ENCODE peak calls at places on chromosomes 2 and 18, in eight cellular contexts. R is ovary; J is body of pancreas; X is MM.1S; A is upper lobe of left lung; B is IMR-90; S is Peyer's patch; G is CD8-positive, alpha-beta T cell. T is an unnamed sample. For H3K4me1, the result is how much of the 10 kb centered on the place peaks cover.

GRCh38 chr2:138699421-138699820 is 80.8 kb downstream of the NXPH2 start:
- DNase-seq in B (no peak), X (no peak), J (no peak), S (no peak), G (no peak), R (no peak), A (no peak), T (no peak)

GRCh38 chr2:190526105-190526708 is 8.3 kb downstream of the NEMP2 start:
- DNase-seq in S (no peak), B (no peak), G (no peak), X (no peak), R (no peak), A (no peak), J (no peak), T (no peak)

GRCh38 chr2:73071452-73072399 is at the start of gene SFXN5:
- DNase-seq in G (peak), R (peak), A (peak), S (peak), B (peak), J (peak), X (peak), T (peak)

GRCh38 chr2:99623613-99624012 is 133.8 kb upstream of the REV1 start:
- DNase-seq in S (no peak), B (no peak), X (no peak), G (no peak), J (no peak), R (no peak), A (no peak), T (no peak)

GRCh38 chr2:238974510-238975166 is 126.8 kb downstream of the TWIST2 start:
- DNase-seq in G (no peak), J (no peak), X (no peak), R (peak), A (no peak), B (peak), S (peak), T (no peak)

GRCh38 chr18:6203791-6204190 is 210.9 kb downstream of the L3MBTL4 start:
- DNase-seq in B (no peak), S (no peak), G (no peak), J (peak), X (no peak), A (no peak), R (no peak), T (no peak)

GRCh38 chr2:42141687-42142475 is 27.3 kb upstream of the EML4 start:
- DNase-seq in G (peak), A (peak), S (peak), X (no peak), R (peak), B (peak), J (peak), T (no peak)

GRCh38 chr18:40984856-40985255 is 970.2 kb upstream of the PIK3C3 start:
- DNase-seq in G (no peak), B (peak), S (no peak), A (no peak), J (no peak), R (no peak), X (no peak), T (no peak)

GRCh38 chr2:24970483-24971299 is 1.1 kb downstream of the DNAJC27 start:
- DNase-seq in J (no peak), G (no peak), B (peak), S (no peak), R (peak), X (no peak), A (no peak), T (no peak)

GRCh38 chr2:147844691-147845607 is at the start of gene ACVR2A:
- DNase-seq in R (peak), A (peak), S (peak), B (peak), G (peak), X (peak), J (peak), T (peak)

GRCh38 chr2:40255118-40255517 is 196.8 kb downstream of the SLC8A1 start:
- DNase-seq in G (no peak), J (no peak), S (no peak), A (no peak), B (no peak), R (no peak), X (no peak), T (no peak)

GRCh38 chr18:11897781-11898180 is 10.3 kb downstream of the MPPE1 start:
- DNase-seq in J (no peak), S (no peak), B (no peak), X (no peak), G (no peak), R (no peak), A (no peak), T (no peak)

GRCh38 chr2:168567840-168568239 is 111.8 kb downstream of the CERS6 start:
- DNase-seq in A (no peak), J (no peak), S (no peak), B (no peak), G (no peak), R (no peak), X (no peak), T (no peak)

GRCh38 chr2:197378494-197378972 is 56.3 kb downstream of the SF3B1 start:
- DNase-seq in B (peak), G (peak), R (peak), X (peak), J (peak), A (peak), S (no peak), T (peak)

GRCh38 chr2:46812381-46813024 is 103.1 kb downstream of the MCFD2 start:
- DNase-seq in B (peak), S (no peak), X (no peak), R (peak), G (no peak), A (no peak), J (no peak), T (peak)

GRCh38 chr18:7255643-7256042 is 24.8 kb downstream of the LRRC30 start:
- DNase-seq in S (no peak), J (no peak), A (no peak), G (no peak), X (no peak), R (no peak), B (no peak), T (no peak)

GRCh38 chr2:98907966-98908905 is 27.8 kb downstream of the CRACDL start:
- DNase-seq in G (no peak), S (no peak), J (no peak), R (no peak), A (no peak), X (no peak), B (no peak), T (no peak)

GRCh38 chr2:52821631-52822030 is 946.0 kb upstream of the CHAC2 start:
- DNase-seq in S (no peak), G (no peak), B (peak), A (no peak), R (no peak), J (no peak), X (peak), T (no peak)

GRCh38 chr2:8229546-8229986 is 452.3 kb upstream of the ID2 start:
- DNase-seq in R (peak), A (peak), X (peak), B (peak), G (peak), J (peak), S (no peak), T (peak)

GRCh38 chr2:41806286-41806685 is 241.5 kb upstream of the PKDCC start:
- DNase-seq in G (no peak), S (no peak), A (no peak), B (no peak), J (no peak), X (no peak), R (no peak), T (no peak)

GRCh38 chr2:224518806-224519580 is 66.2 kb downstream of the CUL3 start:
- DNase-seq in R (no peak), J (no peak), S (no peak), X (no peak), B (peak), A (no peak), G (no peak), T (no peak)

DNA sequence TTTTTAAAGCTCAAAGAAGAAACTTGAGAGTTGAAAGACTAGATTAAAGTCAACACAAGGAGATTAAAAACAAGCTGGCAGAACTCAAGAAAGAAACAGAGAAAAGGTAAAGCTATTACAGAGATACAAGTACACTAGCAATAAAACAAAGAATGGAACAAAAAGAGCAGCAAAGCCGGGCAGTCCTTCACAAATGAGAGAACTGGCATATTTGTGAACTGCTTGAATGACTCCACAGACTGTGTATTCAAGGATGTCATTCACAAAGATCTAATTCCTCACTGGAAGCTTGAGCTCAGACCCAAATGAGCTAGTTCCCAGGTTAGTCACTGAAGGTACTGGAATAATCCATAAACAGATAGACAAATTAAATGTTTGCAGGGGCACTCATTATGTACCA is 318.0 kb downstream of the MYCN start:
- DNase-seq in J (no peak), G (no peak), S (no peak), R (no peak), B (no peak), A (no peak), X (no peak), T (no peak)
- H3K27ac ChIP-seq in J (no peak), G (no peak), S (no peak), R (no peak), B (no peak), A (no peak), X (no peak), T (no peak)

GRCh38 chr2:85763132-85763531 is 9.3 kb downstream of the ATOH8 start:
- DNase-seq in R (no peak), J (no peak), G (no peak), X (no peak), B (no peak), S (no peak), A (no peak), T (no peak)

GRCh38 chr2:85761512-85761944 is 7.7 kb downstream of the ATOH8 start:
- DNase-seq in B (no peak), R (no peak), S (no peak), A (no peak), J (no peak), G (no peak), X (no peak), T (peak)

GRCh38 chr2:85760371-85760770 is 6.6 kb downstream of the ATOH8 start:
- DNase-seq in J (no peak), B (peak), A (no peak), G (no peak), X (no peak), S (no peak), R (no peak), T (peak)

GRCh38 chr2:85760872-85761271 is 7.1 kb downstream of the ATOH8 start:
- DNase-seq in S (no peak), G (no peak), X (no peak), R (no peak), B (no peak), A (no peak), J (no peak), T (no peak)

DNA sequence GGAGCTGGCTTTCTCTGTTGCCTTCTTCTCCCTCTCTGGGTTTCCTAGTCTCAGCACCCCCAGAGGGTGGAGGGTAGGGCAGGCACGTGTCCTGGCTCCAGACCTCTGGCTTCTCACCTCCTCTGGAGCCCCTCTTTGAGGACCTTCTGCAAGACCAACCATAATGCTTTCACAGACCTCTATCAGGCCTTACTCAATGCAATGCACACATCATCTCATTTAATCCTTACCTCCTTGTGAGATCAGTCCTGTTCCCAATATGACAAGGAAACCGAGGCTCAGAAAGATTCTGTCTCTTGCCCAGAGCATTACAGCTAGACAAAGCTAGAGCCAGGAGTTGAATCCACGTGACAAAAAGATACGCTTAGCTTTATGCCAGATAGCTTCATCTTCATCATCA is 8.2 kb downstream of the ATOH8 start:
- DNase-seq in X (no peak), S (no peak), A (no peak), G (no peak), B (no peak), J (no peak), R (no peak), T (no peak)
- H3K4me1 ChIP-seq in X (under half), S (under half), A (half or more), G (under half), B (under half), J (under half), R (under half), T (under half)

DNA sequence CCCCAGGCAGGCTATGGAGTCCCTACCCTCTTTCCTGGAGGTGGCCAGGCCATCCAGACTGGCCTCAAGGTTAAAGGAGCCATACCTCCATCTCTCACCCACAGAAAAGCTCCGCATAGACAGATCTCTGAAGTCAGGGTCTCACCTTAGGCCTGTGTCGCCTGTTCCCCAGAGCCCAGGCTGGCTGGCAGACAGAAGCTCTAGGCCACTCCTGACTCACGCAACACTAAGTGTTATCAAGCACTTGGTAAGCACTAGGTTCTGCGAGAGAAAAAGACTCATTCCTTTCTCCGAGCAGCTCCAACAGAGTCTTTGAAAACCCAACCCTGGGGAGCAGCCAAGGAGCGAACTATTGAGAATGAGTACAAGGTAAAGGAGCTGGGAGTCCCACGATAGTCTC is 6.1 kb downstream of the SMAD7 start:
- DNase-seq in X (peak), G (no peak), A (peak), S (no peak), R (no peak), J (no peak), B (peak), T (no peak)
- H3K4me3 ChIP-seq in X (peak), G (no peak), A (peak), S (peak), R (no peak), J (no peak), B (no peak), T (peak)

GRCh38 chr18:35343936-35344735 is at the start of gene ZNF24:
- DNase-seq in J (peak), B (peak), G (peak), R (peak), S (peak), X (peak), A (peak), T (peak)

GRCh38 chr18:35344736-35345459 is 678 bp upstream of the ZNF24 start:
- DNase-seq in B (no peak), X (no peak), G (no peak), S (no peak), R (peak), A (no peak), J (peak), T (no peak)

GRCh38 chr18:35345950-35346349 is 1.7 kb upstream of the ZNF24 start:
- DNase-seq in S (no peak), G (no peak), R (no peak), B (no peak), A (no peak), J (no peak), X (no peak), T (no peak)

GRCh38 chr18:35345460-35345921 is 1.3 kb upstream of the ZNF24 start:
- DNase-seq in G (no peak), S (no peak), X (no peak), R (no peak), A (no peak), B (no peak), J (peak), T (no peak)

DNA sequence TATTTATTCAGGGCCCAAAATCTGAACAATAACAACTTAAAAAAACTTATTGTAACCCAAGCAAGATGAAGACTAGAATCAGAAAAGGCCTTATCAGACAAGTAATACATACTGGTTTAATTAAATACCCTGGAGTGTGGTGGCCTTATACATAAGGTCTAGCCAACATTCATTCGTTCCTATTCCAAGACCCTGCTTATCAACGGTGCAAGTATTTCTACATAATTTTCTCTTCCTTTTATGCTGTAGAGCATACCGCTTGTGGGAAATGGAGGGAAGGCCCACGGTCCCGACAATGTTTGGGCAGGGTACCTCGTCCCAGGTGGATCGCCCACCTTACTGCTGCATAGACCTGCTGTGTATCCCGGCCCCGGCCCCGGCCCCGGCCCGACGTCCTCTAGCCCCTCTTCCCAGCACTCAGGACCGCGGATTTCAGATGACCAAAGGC is 708 bp downstream of the ZNF24 start:
- DNase-seq in A (no peak), X (no peak), J (no peak), B (no peak), S (no peak), R (no peak), G (no peak), T (no peak)
- H3K27ac ChIP-seq in A (peak), X (peak), J (peak), B (peak), S (peak), R (peak), G (peak), T (peak)

DNA sequence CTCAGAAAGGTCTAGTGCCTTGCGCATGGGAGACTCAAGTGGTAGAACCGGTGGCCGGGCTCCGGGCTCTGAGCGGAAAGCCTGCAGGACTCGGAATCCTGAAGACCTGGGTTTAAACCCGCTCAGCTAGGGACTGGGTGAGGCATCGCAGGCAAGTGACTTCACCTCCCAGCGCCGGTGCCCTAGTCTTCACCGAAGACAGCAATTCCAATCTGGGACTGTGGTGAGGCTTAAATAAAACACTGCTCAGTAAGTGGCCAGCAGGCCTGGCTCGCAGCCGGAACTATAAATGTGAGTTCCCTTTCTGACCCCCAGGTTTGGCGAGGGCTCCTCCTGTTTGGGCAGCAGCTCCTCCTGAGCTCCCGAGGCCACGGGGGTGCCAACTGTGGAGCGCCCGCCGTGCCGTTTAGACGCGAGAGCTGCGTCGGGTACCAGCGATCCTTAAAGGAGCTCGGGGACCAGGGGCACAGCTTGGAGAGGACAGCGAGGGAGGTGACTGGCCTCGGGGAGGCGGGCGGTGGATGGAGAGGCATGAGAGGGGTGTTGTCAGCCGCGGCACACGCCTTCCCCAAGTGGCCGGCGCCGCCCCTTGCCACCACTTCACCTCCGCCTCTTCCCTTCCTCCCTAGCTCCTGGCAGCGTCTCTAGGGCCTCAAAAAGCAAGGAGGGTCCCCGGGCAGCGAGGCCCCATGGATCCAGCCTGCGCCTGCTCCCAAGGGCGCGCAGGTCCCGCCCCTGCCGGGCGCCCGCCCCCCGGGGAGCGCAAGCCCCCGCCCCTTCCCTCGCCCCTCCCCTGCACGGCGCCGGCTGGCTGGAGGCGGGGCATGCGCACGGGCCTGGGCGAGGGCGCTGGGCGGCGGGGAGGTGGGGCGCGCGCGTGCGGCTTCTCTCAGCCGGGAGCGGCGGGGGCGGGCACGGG is 736 bp upstream of the MTCL1 start:
- DNase-seq in G (peak), S (peak), A (peak), J (peak), B (peak), R (peak), X (peak), T (peak)
- H3K4me1 ChIP-seq in G (under half), S (under half), A (under half), J (under half), B (under half), R (under half), X (under half), T (under half)

GRCh38 chr2:173448938-173449471 is 94.3 kb downstream of the CDCA7 start:
- DNase-seq in S (peak), A (peak), J (peak), G (peak), R (peak), X (peak), B (peak), T (peak)
- H3K4me3 ChIP-seq in S (peak), A (peak), J (no peak), G (no peak), R (no peak), X (peak), B (peak), T (peak)

DNA sequence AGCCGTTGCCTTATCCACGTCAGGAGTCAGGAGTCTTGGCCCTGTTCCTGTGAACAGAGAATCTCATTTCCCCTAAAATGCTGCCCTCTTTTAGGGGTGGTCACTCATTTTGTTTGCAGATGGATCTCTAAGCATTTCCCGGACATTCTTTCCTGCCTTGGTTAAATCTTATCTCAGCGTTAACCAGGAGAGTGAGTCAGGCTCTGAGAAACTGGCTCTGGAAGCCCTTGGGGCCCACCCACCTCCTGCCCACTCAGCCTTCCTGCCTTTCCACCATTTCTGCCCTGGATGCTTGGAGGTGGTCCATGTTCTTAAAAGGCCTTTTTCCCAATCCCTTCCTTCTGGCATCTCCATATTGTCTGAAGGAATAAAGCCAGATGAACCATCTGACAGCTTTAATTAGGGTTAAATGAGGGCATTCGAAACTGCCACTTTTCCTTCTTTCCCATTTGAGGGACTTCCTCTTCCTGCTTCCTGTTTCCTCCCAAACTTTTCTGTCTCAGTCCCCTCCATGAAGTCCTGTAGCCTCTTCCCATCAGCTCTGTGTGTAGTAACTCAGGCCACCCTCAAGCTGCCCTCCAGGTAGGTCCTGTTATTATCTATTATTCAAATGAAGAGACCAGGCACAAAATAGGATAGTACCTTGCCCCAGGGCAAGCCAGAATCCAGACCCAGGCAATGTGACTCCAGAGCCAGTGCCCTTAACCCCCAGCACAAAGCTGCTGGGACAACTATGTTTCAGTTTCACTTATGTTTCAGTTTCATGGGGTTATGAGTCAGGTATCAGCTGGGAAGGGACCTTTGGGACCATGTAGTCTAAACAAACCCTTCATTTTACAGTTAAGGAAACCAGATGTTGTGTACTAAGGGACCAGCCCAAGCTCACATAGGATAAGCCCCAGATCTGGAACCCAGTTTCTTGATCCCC is 9.7 kb downstream of the HK2 start:
- DNase-seq in G (no peak), R (no peak), J (no peak), S (peak), X (peak), B (peak), A (peak), T (no peak)
- H3K27ac ChIP-seq in G (no peak), R (peak), J (no peak), S (peak), X (peak), B (peak), A (peak), T (peak)